ENCODE peak calls at places on chromosome 13, in four cellular contexts. One of them, this sample, is unnamed.

GRCh38 chr13:109389892-109390345 is 396.5 kb downstream of the IRS2 start:
- DNase-seq in fibroblast of villous mesenchyme: peak; percentile 95
- DNase-seq in fibroblast of the aortic adventitia: no peak
- DNase-seq in upper lobe of right lung: no peak
- DNase-seq in this sample: no peak

GRCh38 chr13:27264181-27264580 is 6.4 kb upstream of the RASL11A start:
- DNase-seq in fibroblast of villous mesenchyme: peak; percentile 69
- DNase-seq in fibroblast of the aortic adventitia: peak; percentile 64
- DNase-seq in upper lobe of right lung: no peak
- DNase-seq in this sample: no peak

GRCh38 chr13:102812616-102813287 is 13.8 kb downstream of the BIVM start:
- DNase-seq in fibroblast of villous mesenchyme: peak; percentile 22
- DNase-seq in fibroblast of the aortic adventitia: peak; percentile 33
- DNase-seq in upper lobe of right lung: no peak
- DNase-seq in this sample: no peak

GRCh38 chr13:66469745-66470144 is 760.4 kb downstream of the PCDH9 start:
- DNase-seq in fibroblast of villous mesenchyme: no peak
- DNase-seq in fibroblast of the aortic adventitia: no peak
- DNase-seq in upper lobe of right lung: no peak
- DNase-seq in this sample: no peak

GRCh38 chr13:36766295-36766694 is 52.7 kb upstream of the RFXAP start:
- DNase-seq in fibroblast of villous mesenchyme: peak; percentile 44
- DNase-seq in fibroblast of the aortic adventitia: peak; percentile 54
- DNase-seq in upper lobe of right lung: no peak
- DNase-seq in this sample: no peak

GRCh38 chr13:75705395-75705794 is 69.3 kb downstream of the LMO7 start:
- DNase-seq in fibroblast of villous mesenchyme: peak; percentile 85
- DNase-seq in fibroblast of the aortic adventitia: peak; percentile 86
- DNase-seq in upper lobe of right lung: no peak
- DNase-seq in this sample: no peak

GRCh38 chr13:20525601-20526544 is at the start of gene CRYL1:
- DNase-seq in fibroblast of villous mesenchyme: peak; percentile 56
- DNase-seq in fibroblast of the aortic adventitia: peak; percentile 48
- DNase-seq in upper lobe of right lung: peak; percentile 91
- DNase-seq in this sample: peak; percentile 45

GRCh38 chr13:101649490-101650126 is 197.1 kb downstream of the ITGBL1 start:
- DNase-seq in fibroblast of villous mesenchyme: peak; percentile 93
- DNase-seq in fibroblast of the aortic adventitia: peak; percentile 92
- DNase-seq in upper lobe of right lung: no peak
- DNase-seq in this sample: no peak

GRCh38 chr13:27448308-27448707 is 2.1 kb downstream of the MTIF3 start:
- DNase-seq in fibroblast of villous mesenchyme: no peak
- DNase-seq in fibroblast of the aortic adventitia: no peak
- DNase-seq in upper lobe of right lung: no peak
- DNase-seq in this sample: no peak

GRCh38 chr13:48322294-48322693 is 18.7 kb downstream of the RB1 start:
- DNase-seq in fibroblast of villous mesenchyme: no peak
- DNase-seq in fibroblast of the aortic adventitia: no peak
- DNase-seq in upper lobe of right lung: no peak
- DNase-seq in this sample: no peak

GRCh38 chr13:98267080-98267912 is 90.2 kb upstream of the RNF113B start:
- DNase-seq in fibroblast of villous mesenchyme: peak; percentile 60
- DNase-seq in fibroblast of the aortic adventitia: no peak
- DNase-seq in upper lobe of right lung: no peak
- DNase-seq in this sample: no peak

GRCh38 chr13:113086991-113087922 is 18.3 kb upstream of the F7 start:
- DNase-seq in fibroblast of villous mesenchyme: no peak
- DNase-seq in fibroblast of the aortic adventitia: no peak
- DNase-seq in upper lobe of right lung: peak; percentile 57
- DNase-seq in this sample: no peak

GRCh38 chr13:85528578-85529215 is 270.5 kb downstream of the SLITRK6 start:
- DNase-seq in fibroblast of villous mesenchyme: no peak
- DNase-seq in fibroblast of the aortic adventitia: peak; percentile 73
- DNase-seq in upper lobe of right lung: no peak
- DNase-seq in this sample: no peak

GRCh38 chr13:20016649-20017364 is 58.3 kb downstream of the ZMYM2 start:
- DNase-seq in fibroblast of villous mesenchyme: no peak
- DNase-seq in fibroblast of the aortic adventitia: no peak
- DNase-seq in upper lobe of right lung: no peak
- DNase-seq in this sample: no peak

GRCh38 chr13:93775507-93776108 is 549.0 kb downstream of the GPC6 start:
- DNase-seq in fibroblast of villous mesenchyme: peak; percentile 49
- DNase-seq in fibroblast of the aortic adventitia: peak; percentile 76
- DNase-seq in upper lobe of right lung: no peak
- DNase-seq in this sample: no peak

GRCh38 chr13:110813646-110814624 is 100.4 kb downstream of the ING1 start:
- DNase-seq in fibroblast of villous mesenchyme: no peak
- DNase-seq in fibroblast of the aortic adventitia: no peak
- DNase-seq in upper lobe of right lung: peak; percentile 26
- DNase-seq in this sample: no peak
- TF ChIP-seq CTCF in fibroblast of villous mesenchyme: peak; percentile 32
- TF ChIP-seq CTCF in fibroblast of the aortic adventitia: no peak
- TF ChIP-seq CTCF in upper lobe of right lung: no peak
- TF ChIP-seq CTCF in this sample: peak; percentile 18

DNA sequence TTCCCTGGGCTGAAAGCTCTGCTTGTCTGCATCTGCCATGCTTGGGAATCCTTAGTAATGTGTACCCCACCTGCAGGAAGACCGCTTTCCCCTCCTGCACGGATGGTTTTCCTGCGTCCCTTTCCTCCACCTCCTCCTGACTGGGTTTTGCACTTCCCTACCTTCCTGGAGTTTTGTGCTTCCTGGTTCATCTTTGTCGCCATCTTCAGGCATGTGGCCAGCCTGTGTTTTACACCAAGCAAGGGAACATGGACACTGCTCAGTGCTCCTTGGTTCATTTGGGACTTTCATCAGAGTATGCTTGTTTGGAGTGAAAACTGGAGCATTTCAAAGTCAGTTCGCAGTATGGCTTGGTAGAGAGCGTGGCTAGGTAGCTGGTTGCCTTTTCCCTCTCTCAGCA is 30.7 kb downstream of the ERICH6B start:
- DNase-seq in fibroblast of villous mesenchyme: peak; percentile 27
- DNase-seq in fibroblast of the aortic adventitia: no peak
- DNase-seq in upper lobe of right lung: no peak
- DNase-seq in this sample: no peak
- TF ChIP-seq CTCF in fibroblast of villous mesenchyme: peak; percentile 55
- TF ChIP-seq CTCF in fibroblast of the aortic adventitia: no peak
- TF ChIP-seq CTCF in upper lobe of right lung: no peak
- TF ChIP-seq CTCF in this sample: peak; percentile 20

GRCh38 chr13:60755380-60756163 is 358.6 kb downstream of the TDRD3 start:
- DNase-seq in fibroblast of villous mesenchyme: no peak
- DNase-seq in fibroblast of the aortic adventitia: no peak
- DNase-seq in upper lobe of right lung: no peak
- DNase-seq in this sample: no peak
- TF ChIP-seq CTCF in fibroblast of villous mesenchyme: no peak
- TF ChIP-seq CTCF in fibroblast of the aortic adventitia: no peak
- TF ChIP-seq CTCF in upper lobe of right lung: no peak
- TF ChIP-seq CTCF in this sample: peak; percentile 41

DNA sequence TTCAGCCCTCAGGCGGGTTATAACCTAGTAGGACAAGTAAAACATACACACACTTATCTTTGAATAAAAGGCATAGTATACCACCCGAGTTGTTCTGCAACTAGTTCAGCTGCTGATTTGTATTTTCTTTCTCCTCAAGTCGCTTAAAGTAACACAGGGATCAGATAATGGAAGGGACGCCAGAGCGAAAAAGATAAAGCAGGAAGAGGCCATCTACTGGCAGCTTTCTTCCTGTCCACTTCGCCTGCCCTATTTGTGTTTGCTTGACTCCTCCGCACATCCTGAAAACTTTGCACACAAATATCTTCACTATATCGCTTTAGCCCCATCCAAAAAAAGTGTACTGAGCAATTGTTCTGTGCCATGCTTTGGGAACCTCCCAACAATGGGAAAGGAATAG is 238.0 kb upstream of the SOX21 start:
- DNase-seq in fibroblast of villous mesenchyme: peak; percentile 19
- DNase-seq in fibroblast of the aortic adventitia: peak; percentile 7
- DNase-seq in upper lobe of right lung: no peak
- DNase-seq in this sample: no peak
- TF ChIP-seq CTCF in fibroblast of villous mesenchyme: peak; percentile 28
- TF ChIP-seq CTCF in fibroblast of the aortic adventitia: no peak
- TF ChIP-seq CTCF in upper lobe of right lung: peak; percentile 35
- TF ChIP-seq CTCF in this sample: no peak

GRCh38 chr13:22312405-22312803 is 641.5 kb downstream of the FGF9 start:
- DNase-seq in fibroblast of villous mesenchyme: no peak
- DNase-seq in fibroblast of the aortic adventitia: no peak
- DNase-seq in upper lobe of right lung: no peak
- DNase-seq in this sample: no peak
- TF ChIP-seq CTCF in fibroblast of villous mesenchyme: no peak
- TF ChIP-seq CTCF in fibroblast of the aortic adventitia: no peak
- TF ChIP-seq CTCF in upper lobe of right lung: no peak
- TF ChIP-seq CTCF in this sample: no peak

DNA sequence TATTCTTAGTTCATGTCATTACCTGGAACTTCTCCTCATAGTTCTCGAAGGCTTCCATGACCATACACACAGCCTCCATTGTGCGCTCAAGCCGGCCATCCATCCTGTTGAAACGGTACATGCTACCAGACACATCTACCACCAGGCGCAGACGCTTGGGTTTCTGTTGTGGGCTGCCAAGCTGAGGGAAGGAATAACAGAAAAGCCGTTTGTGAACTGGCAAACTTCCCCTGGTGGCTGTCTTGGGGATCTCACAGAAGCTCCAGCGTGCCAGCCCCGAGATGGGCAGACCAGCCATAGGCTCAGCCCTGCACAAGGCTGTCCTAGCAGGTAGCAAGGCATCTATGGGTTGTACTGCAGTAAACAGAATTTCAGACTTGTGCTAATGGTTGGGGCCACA is 130.1 kb downstream of the RGCC start:
- DNase-seq in fibroblast of villous mesenchyme: no peak
- DNase-seq in fibroblast of the aortic adventitia: no peak
- DNase-seq in upper lobe of right lung: no peak
- DNase-seq in this sample: no peak
- TF ChIP-seq CTCF in fibroblast of villous mesenchyme: no peak
- TF ChIP-seq CTCF in fibroblast of the aortic adventitia: no peak
- TF ChIP-seq CTCF in upper lobe of right lung: no peak
- TF ChIP-seq CTCF in this sample: no peak

DNA sequence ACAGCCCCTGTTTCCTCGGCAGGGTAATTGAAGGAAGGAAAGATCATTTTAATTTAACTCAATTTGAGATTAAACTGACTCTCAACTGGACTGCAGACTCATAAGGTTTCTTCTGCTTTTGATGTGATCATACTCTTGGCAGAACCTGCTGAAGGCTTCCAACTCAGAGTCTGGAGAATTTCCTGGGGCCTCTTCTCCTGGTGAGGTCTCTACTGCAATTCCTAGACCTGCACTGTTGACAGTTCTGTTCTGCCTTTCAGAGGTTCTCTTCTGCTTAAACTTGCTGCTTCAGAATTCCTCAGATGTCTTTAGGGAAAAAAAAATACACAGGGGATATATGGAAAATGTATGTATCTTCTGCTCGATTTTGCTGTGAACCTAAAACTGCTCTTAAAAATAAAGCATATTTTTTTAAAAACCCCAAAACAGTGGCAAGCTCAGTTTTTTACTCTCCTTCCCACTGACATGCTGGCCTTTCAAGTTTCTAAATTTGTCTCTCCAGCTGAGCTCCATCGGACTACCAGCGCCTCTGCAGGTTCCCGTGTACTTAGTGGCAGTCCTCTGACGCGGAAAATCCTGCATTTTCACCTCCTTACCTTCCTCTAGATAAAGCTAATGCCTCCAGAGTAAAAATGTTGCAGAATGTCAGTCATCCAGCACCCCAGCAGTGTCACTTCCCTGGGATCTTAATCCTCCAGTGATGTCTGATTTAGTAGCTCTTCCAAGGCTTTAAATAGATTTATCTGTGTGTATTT is 733.5 kb upstream of the SGCG start:
- DNase-seq in fibroblast of villous mesenchyme: no peak
- DNase-seq in fibroblast of the aortic adventitia: no peak
- DNase-seq in upper lobe of right lung: no peak
- DNase-seq in this sample: no peak
- TF ChIP-seq CTCF in fibroblast of villous mesenchyme: no peak
- TF ChIP-seq CTCF in fibroblast of the aortic adventitia: no peak
- TF ChIP-seq CTCF in upper lobe of right lung: no peak
- TF ChIP-seq CTCF in this sample: peak; percentile 24

GRCh38 chr13:91311491-91311890 is 36.0 kb upstream of the MIR17HG start:
- DNase-seq in fibroblast of villous mesenchyme: no peak
- DNase-seq in fibroblast of the aortic adventitia: no peak
- DNase-seq in upper lobe of right lung: no peak
- DNase-seq in this sample: no peak

GRCh38 chr13:91313581-91313980 is 33.9 kb upstream of the MIR17HG start:
- DNase-seq in fibroblast of villous mesenchyme: no peak
- DNase-seq in fibroblast of the aortic adventitia: no peak
- DNase-seq in upper lobe of right lung: no peak
- DNase-seq in this sample: no peak

GRCh38 chr13:91314888-91315287 is 32.6 kb upstream of the MIR17HG start:
- DNase-seq in fibroblast of villous mesenchyme: no peak
- DNase-seq in fibroblast of the aortic adventitia: no peak
- DNase-seq in upper lobe of right lung: no peak
- DNase-seq in this sample: no peak

GRCh38 chr13:91312324-91312723 is 35.2 kb upstream of the MIR17HG start:
- DNase-seq in fibroblast of villous mesenchyme: no peak
- DNase-seq in fibroblast of the aortic adventitia: no peak
- DNase-seq in upper lobe of right lung: no peak
- DNase-seq in this sample: no peak

DNA sequence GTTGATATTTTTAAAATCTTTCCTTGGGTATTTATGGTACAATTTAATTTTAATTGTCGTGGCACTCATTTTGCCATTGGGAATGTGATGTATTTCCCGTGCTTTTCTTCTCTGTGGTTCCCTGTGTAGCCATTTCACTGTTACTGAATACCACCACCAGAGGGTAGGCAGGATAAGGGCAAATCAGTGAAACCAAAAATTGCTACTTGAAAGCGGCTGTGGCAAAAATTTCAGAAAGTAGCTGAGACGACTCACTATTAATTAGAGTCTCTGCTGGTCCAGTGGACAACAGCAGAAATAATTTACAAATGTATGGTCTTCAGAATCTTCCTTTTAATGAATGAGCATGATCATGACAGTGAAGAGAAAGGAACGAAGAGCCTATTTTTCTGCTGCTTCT is 34.4 kb upstream of the MIR17HG start:
- DNase-seq in fibroblast of villous mesenchyme: peak; percentile 5
- DNase-seq in fibroblast of the aortic adventitia: peak; percentile 24
- DNase-seq in upper lobe of right lung: no peak
- DNase-seq in this sample: no peak
- TF ChIP-seq CTCF in fibroblast of villous mesenchyme: peak; percentile 54
- TF ChIP-seq CTCF in fibroblast of the aortic adventitia: peak; percentile 66
- TF ChIP-seq CTCF in upper lobe of right lung: peak; percentile 58
- TF ChIP-seq CTCF in this sample: peak; percentile 54

This sample was measured in progenitor cell of endocrine pancreas.